ENCODE peak calls at places on chromosomes 6 and 20, in eight cellular contexts. One of them, this sample, is unnamed.
A peak's percentile ranks its signal among the peaks of the same experiment; 100 is the strongest.

GRCh38 chr6:1641391-1641790 is 31.7 kb downstream of the FOXC1 start:
- DNase-seq in hepatocyte: peak; percentile 78
- DNase-seq in upper lobe of left lung: no peak
- DNase-seq in aorta: no peak
- DNase-seq in IMR-90: no peak
- DNase-seq in lower lobe of right lung: no peak
- DNase-seq in tibial artery: peak; percentile 56
- DNase-seq in colonic mucosa: no peak
- DNase-seq in this sample: no peak

GRCh38 chr6:137919837-137920304 is 52.8 kb downstream of the TNFAIP3 start:
- DNase-seq in hepatocyte: no peak
- DNase-seq in upper lobe of left lung: no peak
- DNase-seq in aorta: no peak
- DNase-seq in IMR-90: no peak
- DNase-seq in lower lobe of right lung: no peak
- DNase-seq in tibial artery: no peak
- DNase-seq in colonic mucosa: no peak
- DNase-seq in this sample: no peak

GRCh38 chr6:57158658-57159057 is 13.5 kb upstream of the BAG2 start:
- DNase-seq in hepatocyte: no peak
- DNase-seq in upper lobe of left lung: no peak
- DNase-seq in aorta: no peak
- DNase-seq in IMR-90: peak; percentile 65
- DNase-seq in lower lobe of right lung: no peak
- DNase-seq in tibial artery: no peak
- DNase-seq in colonic mucosa: no peak
- DNase-seq in this sample: no peak

GRCh38 chr20:36481380-36482043 is 59.8 kb upstream of the MYL9 start:
- DNase-seq in hepatocyte: no peak
- DNase-seq in upper lobe of left lung: no peak
- DNase-seq in aorta: no peak
- DNase-seq in IMR-90: no peak
- DNase-seq in lower lobe of right lung: peak; percentile 20
- DNase-seq in tibial artery: no peak
- DNase-seq in colonic mucosa: no peak
- DNase-seq in this sample: no peak

GRCh38 chr20:60026010-60026409 is 67.8 kb downstream of the CDH26 start:
- DNase-seq in hepatocyte: no peak
- DNase-seq in upper lobe of left lung: no peak
- DNase-seq in aorta: no peak
- DNase-seq in IMR-90: no peak
- DNase-seq in lower lobe of right lung: no peak
- DNase-seq in tibial artery: no peak
- DNase-seq in colonic mucosa: no peak
- DNase-seq in this sample: no peak

GRCh38 chr6:115914098-115914497 is 146.6 kb downstream of the FRK start:
- DNase-seq in hepatocyte: no peak
- DNase-seq in upper lobe of left lung: no peak
- DNase-seq in aorta: no peak
- DNase-seq in IMR-90: no peak
- DNase-seq in lower lobe of right lung: no peak
- DNase-seq in tibial artery: no peak
- DNase-seq in colonic mucosa: no peak
- DNase-seq in this sample: no peak

GRCh38 chr20:7379206-7379605 is 561.1 kb downstream of the HAO1 start:
- DNase-seq in hepatocyte: no peak
- DNase-seq in upper lobe of left lung: no peak
- DNase-seq in aorta: no peak
- DNase-seq in IMR-90: no peak
- DNase-seq in lower lobe of right lung: no peak
- DNase-seq in tibial artery: no peak
- DNase-seq in colonic mucosa: no peak
- DNase-seq in this sample: no peak

GRCh38 chr20:64102647-64103354 is 4.6 kb downstream of the NPBWR2 start:
- DNase-seq in hepatocyte: peak; percentile 37
- DNase-seq in upper lobe of left lung: no peak
- DNase-seq in aorta: peak; percentile 51
- DNase-seq in IMR-90: no peak
- DNase-seq in lower lobe of right lung: peak; percentile 45
- DNase-seq in tibial artery: no peak
- DNase-seq in colonic mucosa: no peak
- DNase-seq in this sample: no peak

GRCh38 chr20:750801-751200 is 17.5 kb downstream of the SLC52A3 start:
- DNase-seq in hepatocyte: peak; percentile 66
- DNase-seq in upper lobe of left lung: no peak
- DNase-seq in aorta: peak; percentile 9
- DNase-seq in IMR-90: no peak
- DNase-seq in lower lobe of right lung: no peak
- DNase-seq in tibial artery: no peak
- DNase-seq in colonic mucosa: no peak
- DNase-seq in this sample: no peak

GRCh38 chr6:26105109-26105730 is 18.0 kb downstream of the HFE start:
- DNase-seq in hepatocyte: no peak
- DNase-seq in upper lobe of left lung: no peak
- DNase-seq in aorta: no peak
- DNase-seq in IMR-90: no peak
- DNase-seq in lower lobe of right lung: no peak
- DNase-seq in tibial artery: no peak
- DNase-seq in colonic mucosa: no peak
- DNase-seq in this sample: no peak

GRCh38 chr20:11838076-11838636 is 79.5 kb upstream of the BTBD3 start:
- DNase-seq in hepatocyte: no peak
- DNase-seq in upper lobe of left lung: no peak
- DNase-seq in aorta: no peak
- DNase-seq in IMR-90: no peak
- DNase-seq in lower lobe of right lung: no peak
- DNase-seq in tibial artery: no peak
- DNase-seq in colonic mucosa: no peak
- DNase-seq in this sample: no peak

GRCh38 chr6:130516604-130517003 is 150.8 kb downstream of the TMEM200A start:
- DNase-seq in hepatocyte: no peak
- DNase-seq in upper lobe of left lung: no peak
- DNase-seq in aorta: no peak
- DNase-seq in IMR-90: no peak
- DNase-seq in lower lobe of right lung: no peak
- DNase-seq in tibial artery: no peak
- DNase-seq in colonic mucosa: no peak
- DNase-seq in this sample: no peak

GRCh38 chr20:56781108-56781739 is 152.1 kb downstream of the TFAP2C start:
- DNase-seq in hepatocyte: no peak
- DNase-seq in upper lobe of left lung: no peak
- DNase-seq in aorta: no peak
- DNase-seq in IMR-90: no peak
- DNase-seq in lower lobe of right lung: peak; percentile 57
- DNase-seq in tibial artery: no peak
- DNase-seq in colonic mucosa: no peak
- DNase-seq in this sample: peak; percentile 3

GRCh38 chr6:99334526-99335127 is 14.8 kb downstream of the FAXC start:
- DNase-seq in hepatocyte: peak; percentile 59
- DNase-seq in upper lobe of left lung: no peak
- DNase-seq in aorta: no peak
- DNase-seq in IMR-90: peak; percentile 66
- DNase-seq in lower lobe of right lung: no peak
- DNase-seq in tibial artery: no peak
- DNase-seq in colonic mucosa: peak; percentile 22
- DNase-seq in this sample: no peak

GRCh38 chr6:108630050-108630714 is 69.5 kb downstream of the FOXO3 start:
- DNase-seq in hepatocyte: no peak
- DNase-seq in upper lobe of left lung: no peak
- DNase-seq in aorta: no peak
- DNase-seq in IMR-90: peak; percentile 35
- DNase-seq in lower lobe of right lung: no peak
- DNase-seq in tibial artery: no peak
- DNase-seq in colonic mucosa: no peak
- DNase-seq in this sample: no peak
- H3K4me1 ChIP-seq in hepatocyte: peaks cover 28% of the 10 kb centered on the region
- H3K4me1 ChIP-seq in upper lobe of left lung: peaks cover 71% of the 10 kb centered on the region
- H3K4me1 ChIP-seq in aorta: peaks cover 13% of the 10 kb centered on the region
- H3K4me1 ChIP-seq in IMR-90: peaks cover 18% of the 10 kb centered on the region
- H3K4me1 ChIP-seq in lower lobe of right lung: peaks cover 81% of the 10 kb centered on the region
- H3K4me1 ChIP-seq in tibial artery: peaks cover 55% of the 10 kb centered on the region
- H3K4me1 ChIP-seq in colonic mucosa: peaks cover 2% of the 10 kb centered on the region
- H3K4me1 ChIP-seq in this sample: peaks cover 7% of the 10 kb centered on the region

GRCh38 chr6:110475255-110475654 is 1.2 kb downstream of the SLC22A16 start:
- DNase-seq in hepatocyte: no peak
- DNase-seq in upper lobe of left lung: no peak
- DNase-seq in aorta: no peak
- DNase-seq in IMR-90: no peak
- DNase-seq in lower lobe of right lung: peak; percentile 74
- DNase-seq in tibial artery: no peak
- DNase-seq in colonic mucosa: no peak
- DNase-seq in this sample: peak; percentile 6
- H3K4me3 ChIP-seq in hepatocyte: no peak overlapping the region
- H3K4me3 ChIP-seq in upper lobe of left lung: peak overlapping the region; percentile 46
- H3K4me3 ChIP-seq in aorta: no peak overlapping the region
- H3K4me3 ChIP-seq in IMR-90: no peak overlapping the region
- H3K4me3 ChIP-seq in lower lobe of right lung: peak overlapping the region; percentile 43
- H3K4me3 ChIP-seq in tibial artery: peak overlapping the region; percentile 49
- H3K4me3 ChIP-seq in colonic mucosa: no peak overlapping the region
- H3K4me3 ChIP-seq in this sample: no peak overlapping the region

GRCh38 chr6:53042112-53042511 is 23.1 kb upstream of the FBXO9 start:
- DNase-seq in hepatocyte: no peak
- DNase-seq in upper lobe of left lung: no peak
- DNase-seq in aorta: no peak
- DNase-seq in IMR-90: peak; percentile 95
- DNase-seq in lower lobe of right lung: no peak
- DNase-seq in tibial artery: no peak
- DNase-seq in colonic mucosa: no peak
- DNase-seq in this sample: no peak

GRCh38 chr6:53035549-53036213 is 29.5 kb upstream of the FBXO9 start:
- DNase-seq in hepatocyte: no peak
- DNase-seq in upper lobe of left lung: peak; percentile 20
- DNase-seq in aorta: no peak
- DNase-seq in IMR-90: peak; percentile 67
- DNase-seq in lower lobe of right lung: no peak
- DNase-seq in tibial artery: no peak
- DNase-seq in colonic mucosa: no peak
- DNase-seq in this sample: no peak

GRCh38 chr6:53033764-53034163 is 31.4 kb upstream of the FBXO9 start:
- DNase-seq in hepatocyte: no peak
- DNase-seq in upper lobe of left lung: no peak
- DNase-seq in aorta: no peak
- DNase-seq in IMR-90: peak; percentile 88
- DNase-seq in lower lobe of right lung: no peak
- DNase-seq in tibial artery: no peak
- DNase-seq in colonic mucosa: no peak
- DNase-seq in this sample: no peak

GRCh38 chr6:53041356-53041755 is 23.8 kb upstream of the FBXO9 start:
- DNase-seq in hepatocyte: no peak
- DNase-seq in upper lobe of left lung: no peak
- DNase-seq in aorta: no peak
- DNase-seq in IMR-90: peak; percentile 74
- DNase-seq in lower lobe of right lung: no peak
- DNase-seq in tibial artery: no peak
- DNase-seq in colonic mucosa: no peak
- DNase-seq in this sample: no peak

DNA sequence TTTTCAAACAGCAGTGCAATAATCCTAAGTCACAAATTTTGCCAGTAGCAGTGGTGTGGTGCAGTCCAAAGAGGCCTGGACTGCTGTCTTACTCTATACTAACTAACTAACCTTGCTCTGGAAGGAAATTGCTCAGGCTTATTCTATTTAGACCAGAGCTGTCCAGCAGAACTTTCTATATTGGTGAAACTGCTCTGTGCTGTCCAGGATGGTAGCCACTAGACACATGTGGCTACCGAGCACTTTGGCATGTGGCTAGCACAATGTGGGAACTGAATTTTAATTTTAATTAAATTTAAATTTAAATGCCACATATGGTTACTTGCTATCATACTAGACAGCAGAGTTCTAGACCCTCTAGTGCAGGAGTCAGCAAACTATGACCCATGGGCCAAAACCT is 27.1 kb upstream of the FBXO9 start:
- DNase-seq in hepatocyte: no peak
- DNase-seq in upper lobe of left lung: no peak
- DNase-seq in aorta: no peak
- DNase-seq in IMR-90: peak; percentile 43
- DNase-seq in lower lobe of right lung: no peak
- DNase-seq in tibial artery: no peak
- DNase-seq in colonic mucosa: no peak
- DNase-seq in this sample: no peak
- H3K36me3 ChIP-seq in hepatocyte: no peaks in the 10 kb centered on the region
- H3K36me3 ChIP-seq in upper lobe of left lung: peaks cover 44% of the 10 kb centered on the region
- H3K36me3 ChIP-seq in aorta: peaks cover 6% of the 10 kb centered on the region
- H3K36me3 ChIP-seq in IMR-90: peaks cover 21% of the 10 kb centered on the region
- H3K36me3 ChIP-seq in lower lobe of right lung: peaks cover 74% of the 10 kb centered on the region
- H3K36me3 ChIP-seq in tibial artery: peaks cover 18% of the 10 kb centered on the region
- H3K36me3 ChIP-seq in colonic mucosa: peaks cover 7% of the 10 kb centered on the region
- H3K36me3 ChIP-seq in this sample: peaks cover 4% of the 10 kb centered on the region

GRCh38 chr6:89346433-89346832 is 6.1 kb downstream of the UBE2J1 start:
- DNase-seq in hepatocyte: no peak
- DNase-seq in upper lobe of left lung: no peak
- DNase-seq in aorta: no peak
- DNase-seq in IMR-90: no peak
- DNase-seq in lower lobe of right lung: no peak
- DNase-seq in tibial artery: no peak
- DNase-seq in colonic mucosa: no peak
- DNase-seq in this sample: no peak
- H3K4me1 ChIP-seq in hepatocyte: peaks cover 30% of the 10 kb centered on the region
- H3K4me1 ChIP-seq in upper lobe of left lung: peaks cover 46% of the 10 kb centered on the region
- H3K4me1 ChIP-seq in aorta: peaks cover 1% of the 10 kb centered on the region
- H3K4me1 ChIP-seq in IMR-90: peaks cover 9% of the 10 kb centered on the region
- H3K4me1 ChIP-seq in lower lobe of right lung: peaks cover 62% of the 10 kb centered on the region
- H3K4me1 ChIP-seq in tibial artery: peaks cover 22% of the 10 kb centered on the region
- H3K4me1 ChIP-seq in colonic mucosa: no peaks in the 10 kb centered on the region
- H3K4me1 ChIP-seq in this sample: peaks cover 8% of the 10 kb centered on the region

GRCh38 chr6:35021014-35021413 is 120.1 kb downstream of the TCP11 start:
- DNase-seq in hepatocyte: no peak
- DNase-seq in upper lobe of left lung: no peak
- DNase-seq in aorta: no peak
- DNase-seq in IMR-90: no peak
- DNase-seq in lower lobe of right lung: no peak
- DNase-seq in tibial artery: peak; percentile 76
- DNase-seq in colonic mucosa: no peak
- DNase-seq in this sample: no peak
- H3K4me3 ChIP-seq in hepatocyte: no peak overlapping the region
- H3K4me3 ChIP-seq in upper lobe of left lung: peak overlapping the region; percentile 56
- H3K4me3 ChIP-seq in aorta: peak overlapping the region; percentile 21
- H3K4me3 ChIP-seq in IMR-90: no peak overlapping the region
- H3K4me3 ChIP-seq in lower lobe of right lung: peak overlapping the region; percentile 64
- H3K4me3 ChIP-seq in tibial artery: peak overlapping the region; percentile 22
- H3K4me3 ChIP-seq in colonic mucosa: no peak overlapping the region
- H3K4me3 ChIP-seq in this sample: no peak overlapping the region

DNA sequence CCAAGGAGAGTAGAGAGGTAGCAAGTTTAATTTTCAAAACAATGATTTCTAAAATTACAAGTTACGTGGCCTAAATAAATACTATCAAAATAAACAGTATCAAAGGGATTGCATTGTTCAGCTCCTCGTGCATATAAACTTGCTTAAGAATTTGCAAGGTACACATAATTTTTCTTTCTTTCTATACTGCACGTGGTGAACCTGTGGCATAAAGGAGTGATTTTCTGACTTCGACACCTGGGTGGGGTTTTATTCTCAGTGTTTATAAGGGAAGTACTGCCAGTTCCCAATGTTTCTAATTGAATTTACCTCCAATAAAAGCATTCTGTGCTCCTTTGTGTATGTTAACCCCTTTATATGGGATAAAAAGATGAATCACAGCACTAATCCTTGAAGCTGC is 50.1 kb upstream of the C20orf144 start:
- DNase-seq in hepatocyte: no peak
- DNase-seq in upper lobe of left lung: no peak
- DNase-seq in aorta: no peak
- DNase-seq in IMR-90: no peak
- DNase-seq in lower lobe of right lung: no peak
- DNase-seq in tibial artery: no peak
- DNase-seq in colonic mucosa: no peak
- DNase-seq in this sample: no peak
- H3K36me3 ChIP-seq in hepatocyte: no peaks in the 10 kb centered on the region
- H3K36me3 ChIP-seq in upper lobe of left lung: peaks cover 39% of the 10 kb centered on the region
- H3K36me3 ChIP-seq in aorta: peaks cover 4% of the 10 kb centered on the region
- H3K36me3 ChIP-seq in IMR-90: peaks cover 31% of the 10 kb centered on the region
- H3K36me3 ChIP-seq in lower lobe of right lung: peaks cover 77% of the 10 kb centered on the region
- H3K36me3 ChIP-seq in tibial artery: peaks cover 64% of the 10 kb centered on the region
- H3K36me3 ChIP-seq in colonic mucosa: no peaks in the 10 kb centered on the region
- H3K36me3 ChIP-seq in this sample: no peaks in the 10 kb centered on the region